ENCODE peak calls at places on chromosomes 7 and 10, in eight cellular contexts. F is adrenal gland, M is HCT116, D is left ventricle myocardium inferior, R is spleen, X is stomach, G is PC-3, K is ovary. B is an unnamed sample.

GRCh38 chr7:40008218-40008815 is 58.3 kb downstream of the CDK13 start:
- DNase-seq in R (no peak), D (no peak), G (peak; percentile 54), X (no peak), F (no peak), K (no peak), M (no peak), B (no peak)

GRCh38 chr10:113228570-113228969 is 278.5 kb downstream of the TCF7L2 start:
- DNase-seq in D (no peak), X (no peak), K (no peak), R (no peak), M (no peak), F (no peak), G (no peak), B (peak; percentile 11)

GRCh38 chr7:70030745-70031144 is 432.5 kb downstream of the AUTS2 start:
- DNase-seq in X (no peak), R (no peak), D (no peak), G (no peak), K (no peak), F (no peak), M (no peak), B (no peak)

GRCh38 chr10:31702954-31703353 is 225.7 kb downstream of the ARHGAP12 start:
- DNase-seq in K (no peak), D (no peak), M (no peak), X (no peak), R (no peak), F (no peak), G (no peak), B (no peak)

GRCh38 chr7:106282374-106282773 is 2.4 kb downstream of the NAMPT start:
- DNase-seq in G (no peak), X (no peak), D (no peak), F (no peak), M (no peak), K (no peak), R (no peak), B (no peak)

GRCh38 chr7:28530175-28531142 is 118.1 kb downstream of the CREB5 start:
- DNase-seq in X (peak; percentile 37), R (no peak), K (peak; percentile 33), F (no peak), G (peak; percentile 57), M (no peak), D (peak; percentile 53), B (no peak)

GRCh38 chr7:142602756-142603155 is 146.5 kb upstream of the PRSS1 start:
- DNase-seq in M (no peak), D (peak; percentile 21), X (no peak), K (no peak), G (no peak), R (no peak), F (no peak), B (no peak)

GRCh38 chr7:90690159-90690858 is 94.2 kb downstream of the CDK14 start:
- DNase-seq in G (no peak), D (no peak), X (no peak), M (no peak), R (no peak), K (no peak), F (no peak), B (no peak)

GRCh38 chr10:100345570-100346330 is 1.3 kb upstream of the SCD start:
- DNase-seq in R (no peak), G (peak; percentile 38), K (no peak), D (no peak), F (peak; percentile 51), X (no peak), M (no peak), B (no peak)

GRCh38 chr7:150791746-150792452 is 8.3 kb downstream of the TMEM176B start:
- DNase-seq in D (no peak), X (no peak), F (no peak), M (no peak), K (no peak), G (no peak), R (no peak), B (no peak)

GRCh38 chr10:6019796-6020195 is 42.4 kb downstream of the IL2RA start:
- DNase-seq in F (no peak), D (no peak), M (no peak), X (no peak), G (no peak), K (no peak), R (no peak), B (no peak)

GRCh38 chr7:142838461-142839213 is 16.2 kb upstream of the EPHB6 start:
- DNase-seq in M (no peak), R (no peak), K (no peak), G (peak; percentile 66), F (no peak), D (no peak), X (no peak), B (no peak)

GRCh38 chr7:47576031-47576908 is 5.6 kb downstream of the TNS3 start:
- DNase-seq in X (peak; percentile 89), G (peak; percentile 96), D (peak; percentile 78), F (peak; percentile 78), K (peak; percentile 87), R (no peak), M (peak; percentile 51), B (peak; percentile 83)

DNA sequence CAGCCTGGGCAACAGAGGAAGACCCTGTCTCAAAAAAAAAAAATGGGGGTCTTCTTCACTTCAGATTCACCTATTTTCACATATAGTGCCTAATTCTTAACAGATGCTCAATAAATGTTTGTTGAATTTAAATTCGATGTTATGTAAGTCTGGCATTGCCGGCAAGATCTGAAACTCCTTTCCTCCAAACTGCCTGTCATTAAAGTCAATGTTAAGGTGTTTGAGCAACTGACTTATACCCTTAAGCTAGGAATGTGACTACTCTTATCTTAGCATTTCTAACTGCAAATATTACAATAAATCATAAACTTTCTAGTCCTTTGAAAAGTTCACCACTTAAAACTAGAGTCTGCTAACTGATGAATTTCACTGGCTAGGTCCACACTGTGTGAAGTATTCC is 95.2 kb downstream of the NRP1 start:
- DNase-seq in K (no peak), F (no peak), X (no peak), D (no peak), G (peak; percentile 59), R (no peak), M (no peak), B (no peak)
- H3K4me3 ChIP-seq in K (no peak overlapping the region), F (no peak overlapping the region), X (no peak overlapping the region), D (no peak overlapping the region), G (no peak overlapping the region), R (no peak overlapping the region), M (no peak overlapping the region), B (no peak overlapping the region)

DNA sequence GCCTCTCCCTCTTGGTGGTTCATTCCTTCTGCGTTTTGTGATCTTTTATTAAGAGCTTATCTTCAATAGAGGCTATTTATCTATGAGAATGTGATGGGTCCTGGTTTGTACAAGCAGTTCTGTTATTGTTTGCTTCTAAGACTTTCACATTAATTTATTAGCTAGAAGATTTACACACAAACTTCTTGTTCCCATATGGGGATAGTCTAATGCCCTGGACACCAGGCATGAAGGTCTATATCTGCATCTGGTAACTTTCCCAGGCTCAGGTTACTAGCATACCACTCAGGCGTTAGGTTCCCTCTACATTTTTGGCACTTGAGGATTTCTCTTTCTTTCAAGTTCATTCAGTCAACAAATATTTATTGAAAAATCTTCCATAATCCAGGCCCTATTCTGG is 7.7 kb downstream of the XPNPEP1 start:
- DNase-seq in R (no peak), X (no peak), M (no peak), G (no peak), D (no peak), K (no peak), F (no peak), B (no peak)
- H3K27ac ChIP-seq in R (peak overlapping the region; percentile 65), X (peak overlapping the region; percentile 30), M (peak overlapping the region; percentile 6), G (peak overlapping the region; percentile 60), D (no peak overlapping the region), K (no peak overlapping the region), F (no peak overlapping the region), B (no peak overlapping the region)

GRCh38 chr10:97686301-97686961 is 610 bp downstream of the AVPI1 start:
- DNase-seq in M (no peak), F (no peak), D (no peak), K (no peak), R (no peak), X (no peak), G (no peak), B (no peak)
- TF ChIP-seq CTCF in M (no peak), F (no peak), D (no peak), K (no peak), R (no peak), X (no peak), G (no peak), B (no peak)

GRCh38 chr7:2710901-2711551 is 23.0 kb downstream of the AMZ1 start:
- DNase-seq in D (no peak), R (no peak), F (no peak), X (no peak), G (no peak), K (no peak), M (no peak), B (no peak)
- H3K4me3 ChIP-seq in D (no peak overlapping the region), R (no peak overlapping the region), F (no peak overlapping the region), X (no peak overlapping the region), G (no peak overlapping the region), K (no peak overlapping the region), M (no peak overlapping the region), B (no peak overlapping the region)

DNA sequence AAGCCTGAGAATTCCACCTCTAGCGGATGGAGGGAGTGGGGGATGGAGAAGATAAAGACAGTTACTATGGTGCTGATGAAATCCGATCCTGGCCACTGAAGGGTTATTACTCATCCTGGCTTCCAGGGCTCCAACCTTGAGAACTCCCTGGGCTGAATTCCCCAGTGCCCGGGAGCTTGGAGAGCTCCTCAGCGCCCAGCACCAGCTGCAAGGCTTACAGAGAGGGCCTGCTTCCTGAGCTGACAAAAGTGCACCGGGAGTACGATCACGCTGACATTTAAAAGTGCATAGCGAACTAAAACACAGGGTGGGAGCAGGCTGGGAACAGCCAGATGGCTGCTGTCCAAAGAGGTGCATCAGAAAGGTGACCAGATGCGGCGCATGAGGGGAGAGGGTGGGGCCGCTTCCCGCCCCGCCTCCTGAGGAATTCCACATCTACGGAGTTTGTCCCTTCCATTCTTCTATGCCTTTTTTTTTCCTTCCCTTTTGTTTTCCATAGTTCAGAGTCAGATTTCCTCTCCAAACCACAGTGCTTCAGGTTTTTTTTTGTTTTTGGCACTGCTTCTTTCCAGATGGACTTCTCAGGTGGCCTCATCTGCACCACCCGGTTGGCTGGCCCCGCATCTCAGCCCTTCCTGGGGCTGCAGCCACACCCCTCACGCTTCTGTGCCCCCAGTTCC is 62.3 kb upstream of the MKRN1 start:
- DNase-seq in M (peak; percentile 75), D (peak; percentile 63), R (peak; percentile 53), F (peak; percentile 80), X (peak; percentile 37), G (peak; percentile 87), K (peak; percentile 80), B (no peak)
- H3K27ac ChIP-seq in M (peak overlapping the region; percentile 54), D (peak overlapping the region; percentile 90), R (peak overlapping the region; percentile 72), F (peak overlapping the region; percentile 73), X (peak overlapping the region; percentile 50), G (peak overlapping the region; percentile 96), K (peak overlapping the region; percentile 71), B (peak overlapping the region; percentile 73)

DNA sequence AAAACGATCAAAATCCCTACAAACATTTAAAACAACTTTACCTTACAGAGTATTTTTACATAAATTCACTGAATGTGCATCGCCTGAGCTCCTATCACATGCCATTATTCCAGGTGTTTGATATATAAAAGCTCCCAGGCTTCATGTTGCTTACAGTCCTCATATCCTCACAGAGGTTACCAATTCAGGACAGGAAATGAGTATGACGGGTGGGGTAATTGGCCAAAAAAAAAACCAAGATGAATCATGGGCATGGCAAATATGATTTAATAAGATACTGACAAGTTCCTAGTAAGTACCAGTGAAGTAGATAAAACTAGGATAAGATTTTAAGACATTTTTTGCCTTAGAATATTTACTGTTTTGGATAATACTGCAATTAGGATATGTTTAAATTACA is 135.8 kb downstream of the KMT2E start:
- DNase-seq in G (peak; percentile 86), M (peak; percentile 13), R (no peak), X (no peak), F (no peak), D (no peak), K (no peak), B (no peak)
- TF ChIP-seq CTCF in G (no peak), M (no peak), R (no peak), X (no peak), F (no peak), D (no peak), K (no peak), B (no peak)